ENCODE peak calls at places on chromosomes 7 and 10, in six cellular contexts. F, J, P, Y, M and V are unnamed samples.

GRCh38 chr10:35184527-35185171 is 58.0 kb downstream of the CREM start:
- DNase-seq in F (no peak), J (no peak), P (no peak), Y (no peak), M (no peak), V (no peak)

GRCh38 chr7:33109758-33110238 is 594 bp upstream of the RP9 start:
- DNase-seq in F (no peak), J (no peak), P (no peak), Y (peak), M (no peak), V (peak)

GRCh38 chr10:122140477-122140902 is 130.6 kb upstream of the BTBD16 start:
- DNase-seq in F (no peak), J (no peak), P (no peak), Y (peak), M (no peak), V (no peak)

GRCh38 chr10:116104210-116104932 is 168.6 kb downstream of the GFRA1 start:
- DNase-seq in F (no peak), J (no peak), P (no peak), Y (no peak), M (no peak), V (no peak)

GRCh38 chr10:3354171-3354570 is 181.6 kb upstream of the PITRM1 start:
- DNase-seq in F (no peak), J (no peak), P (no peak), Y (no peak), M (no peak), V (no peak)

GRCh38 chr10:63281967-63282366 is 148.8 kb downstream of the NRBF2 start:
- DNase-seq in F (no peak), J (no peak), P (no peak), Y (no peak), M (no peak), V (no peak)

GRCh38 chr10:96165726-96166125 is 35.6 kb downstream of the ZNF518A start:
- DNase-seq in F (no peak), J (no peak), P (no peak), Y (no peak), M (no peak), V (no peak)

GRCh38 chr10:47413531-47414226 is 29.6 kb upstream of the ZNF488 start:
- DNase-seq in F (no peak), J (no peak), P (no peak), Y (no peak), M (no peak), V (no peak)

GRCh38 chr10:3760083-3760482 is 24.9 kb downstream of the KLF6 start:
- DNase-seq in F (no peak), J (no peak), P (no peak), Y (no peak), M (no peak), V (no peak)

GRCh38 chr7:14834888-14835287 is 67.7 kb downstream of the DGKB start:
- DNase-seq in F (no peak), J (no peak), P (no peak), Y (no peak), M (no peak), V (no peak)

GRCh38 chr7:133510326-133511055 is 257.6 kb downstream of the EXOC4 start:
- DNase-seq in F (no peak), J (no peak), P (no peak), Y (no peak), M (no peak), V (no peak)

GRCh38 chr7:871900-872537 is 4.3 kb upstream of the GET4 start:
- DNase-seq in F (no peak), J (no peak), P (no peak), Y (no peak), M (no peak), V (no peak)

GRCh38 chr10:90968448-90969086 is 47.7 kb upstream of the ANKRD1 start:
- DNase-seq in F (no peak), J (no peak), P (no peak), Y (peak), M (no peak), V (no peak)

GRCh38 chr7:8094164-8095140 is 125.9 kb downstream of the GLCCI1 start:
- DNase-seq in F (no peak), J (no peak), P (no peak), Y (no peak), M (no peak), V (no peak)

GRCh38 chr7:129609666-129610065 is 1.9 kb upstream of the NRF1 start:
- DNase-seq in F (no peak), J (no peak), P (no peak), Y (no peak), M (no peak), V (no peak)

GRCh38 chr7:101819913-101820522 is 2.6 kb downstream of the CUX1 start:
- DNase-seq in F (no peak), J (no peak), P (no peak), Y (no peak), M (no peak), V (no peak)

GRCh38 chr7:154231732-154232131 is 179.5 kb downstream of the DPP6 start:
- DNase-seq in F (peak), J (peak), P (no peak), Y (no peak), M (no peak), V (no peak)

DNA sequence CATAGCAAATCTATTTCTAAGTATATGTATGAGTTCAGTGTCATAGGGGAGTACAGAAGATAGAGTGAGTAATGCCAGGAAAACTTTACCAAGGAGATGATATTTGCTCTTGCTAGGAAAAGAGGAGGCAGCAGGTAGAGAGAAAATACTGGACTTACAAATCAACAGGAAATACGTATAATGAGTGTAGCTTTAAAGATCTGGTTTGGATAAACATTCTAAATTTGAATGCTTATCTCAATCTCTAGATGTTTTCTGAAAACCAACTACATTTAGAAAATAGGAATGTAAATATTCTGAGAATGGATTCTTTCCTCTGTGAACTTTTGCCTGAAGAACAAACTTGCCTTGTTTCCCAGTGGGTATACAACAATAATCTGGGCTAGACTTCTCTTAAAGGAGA is 46.9 kb upstream of the GNAI1 start:
- DNase-seq in F (no peak), J (no peak), P (no peak), Y (no peak), M (no peak), V (no peak)
- H3K27ac ChIP-seq in F (no peak), J (no peak), P (no peak), Y (peak), M (no peak), V (no peak)

GRCh38 chr10:97784200-97784811 is 12.5 kb upstream of the SFRP5 start:
- DNase-seq in F (no peak), J (no peak), P (no peak), Y (no peak), M (no peak), V (no peak)

GRCh38 chr10:97781541-97782331 is 9.9 kb upstream of the SFRP5 start:
- DNase-seq in F (no peak), J (no peak), P (no peak), Y (peak), M (no peak), V (no peak)

GRCh38 chr10:97780991-97781540 is 9.3 kb upstream of the SFRP5 start:
- DNase-seq in F (no peak), J (no peak), P (no peak), Y (peak), M (no peak), V (peak)

GRCh38 chr10:97785231-97785630 is 13.4 kb upstream of the SFRP5 start:
- DNase-seq in F (no peak), J (no peak), P (peak), Y (no peak), M (no peak), V (no peak)

GRCh38 chr10:97782455-97783228 is 10.8 kb upstream of the SFRP5 start:
- DNase-seq in F (no peak), J (no peak), P (no peak), Y (peak), M (no peak), V (no peak)
- TF ChIP-seq CTCF in F (no peak), J (peak), P (no peak), Y (no peak), M (no peak), V (no peak)

GRCh38 chr10:24802378-24802777 is 78.7 kb upstream of the ARHGAP21 start:
- DNase-seq in F (no peak), J (no peak), P (no peak), Y (no peak), M (no peak), V (no peak)

GRCh38 chr10:24811906-24812305 is 88.2 kb upstream of the ARHGAP21 start:
- DNase-seq in F (no peak), J (no peak), P (peak), Y (no peak), M (no peak), V (no peak)

GRCh38 chr10:24806262-24806661 is 82.6 kb upstream of the ARHGAP21 start:
- DNase-seq in F (no peak), J (no peak), P (no peak), Y (no peak), M (no peak), V (no peak)
- TF ChIP-seq GABPA in F (no peak), J (no peak), P (no peak), Y (no peak), M (no peak), V (no peak)

GRCh38 chr7:102938679-102939078 is 25.9 kb downstream of the LRRC17 start:
- DNase-seq in F (no peak), J (no peak), P (no peak), Y (no peak), M (no peak), V (no peak)
- H3K27ac ChIP-seq in F (no peak), J (no peak), P (no peak), Y (no peak), M (no peak), V (no peak)